ENCODE peak calls at places on chromosome X, in nine cellular contexts. K is cardiac muscle cell, M is fibroblast of lung, L is sigmoid colon, R is gastrocnemius medialis, H is pancreas, O is right lobe of liver, C is psoas muscle, S is neural progenitor cell. B is an unnamed sample.

GRCh38 chrX:41148553-41148952 is 63.3 kb downstream of the USP9X start:
- DNase-seq in K (no peak), M (peak), L (no peak), R (no peak), H (no peak), O (no peak), C (no peak), S (no peak), B (peak)

GRCh38 chrX:45517090-45517973 is 316.7 kb upstream of the DIPK2B start:
- DNase-seq in K (no peak), M (peak), L (no peak), R (no peak), H (no peak), O (no peak), C (no peak), S (no peak), B (peak)

GRCh38 chrX:147646949-147647717 is 264.6 kb upstream of the FMR1 start:
- DNase-seq in K (no peak), M (no peak), L (no peak), R (no peak), H (no peak), O (no peak), C (no peak), S (no peak), B (no peak)

GRCh38 chrX:149374751-149375150 is 130.4 kb downstream of the IDS start:
- DNase-seq in K (no peak), M (peak), L (no peak), R (no peak), H (no peak), O (no peak), C (no peak), S (no peak), B (no peak)

GRCh38 chrX:32867781-32868523 is 343.4 kb downstream of the DMD start:
- DNase-seq in K (no peak), M (no peak), L (no peak), R (no peak), H (no peak), O (no peak), C (peak), S (no peak), B (no peak)

GRCh38 chrX:70480660-70481018 is 36.0 kb downstream of the DLG3 start:
- DNase-seq in K (peak), M (peak), L (no peak), R (no peak), H (no peak), O (no peak), C (no peak), S (no peak), B (no peak)

GRCh38 chrX:8731579-8732395 is at the start of gene ANOS1:
- DNase-seq in K (peak), M (peak), L (peak), R (peak), H (peak), O (peak), C (peak), S (peak), B (peak)

GRCh38 chrX:8126092-8126491 is 45.0 kb downstream of the VCX2 start:
- DNase-seq in K (no peak), M (no peak), L (no peak), R (no peak), H (no peak), O (no peak), C (no peak), S (no peak), B (no peak)

GRCh38 chrX:56765816-56766553 is 36.9 kb downstream of the NBDY start:
- DNase-seq in K (no peak), M (no peak), L (peak), R (no peak), H (no peak), O (no peak), C (no peak), S (no peak), B (no peak)

GRCh38 chrX:103691059-103691458 is 4.6 kb upstream of the MORF4L2 start:
- DNase-seq in K (no peak), M (no peak), L (no peak), R (no peak), H (no peak), O (no peak), C (no peak), S (no peak), B (no peak)

GRCh38 chrX:44989995-44990770 is 117.2 kb downstream of the KDM6A start:
- DNase-seq in K (no peak), M (no peak), L (no peak), R (no peak), H (no peak), O (peak), C (no peak), S (no peak), B (no peak)

GRCh38 chrX:110691446-110691845 is 104.2 kb downstream of the CHRDL1 start:
- DNase-seq in K (no peak), M (peak), L (no peak), R (no peak), H (no peak), O (no peak), C (no peak), S (no peak), B (peak)

GRCh38 chrX:153578200-153578835 is 20.6 kb downstream of the CCNQ start:
- DNase-seq in K (no peak), M (no peak), L (no peak), R (no peak), H (no peak), O (no peak), C (no peak), S (peak), B (no peak)

GRCh38 chrX:140572724-140573123 is 67.9 kb upstream of the SOX3 start:
- DNase-seq in K (peak), M (peak), L (no peak), R (no peak), H (no peak), O (peak), C (no peak), S (peak), B (peak)

GRCh38 chrX:118726887-118727685 is at the start of gene IL13RA1:
- DNase-seq in K (peak), M (peak), L (peak), R (peak), H (peak), O (peak), C (peak), S (peak), B (peak)

GRCh38 chrX:131895807-131896206 is 127.3 kb upstream of the STK26 start:
- DNase-seq in K (no peak), M (no peak), L (no peak), R (no peak), H (no peak), O (no peak), C (no peak), S (no peak), B (no peak)

GRCh38 chrX:107654778-107655761 is 26.8 kb downstream of the PRPS1 start:
- DNase-seq in K (peak), M (peak), L (peak), R (no peak), H (peak), O (peak), C (peak), S (peak), B (peak)

GRCh38 chrX:135632353-135632752 is 81.1 kb upstream of the CT45A1 start:
- DNase-seq in K (no peak), M (no peak), L (no peak), R (no peak), H (no peak), O (no peak), C (no peak), S (no peak), B (no peak)

GRCh38 chrX:125150231-125150630 is 169.4 kb upstream of the TEX13C start:
- DNase-seq in K (no peak), M (peak), L (no peak), R (no peak), H (no peak), O (no peak), C (no peak), S (no peak), B (no peak)

GRCh38 chrX:71911731-71912050 is 1.0 kb downstream of the NHSL2 start:
- DNase-seq in K (peak), M (peak), L (peak), R (no peak), H (no peak), O (no peak), C (peak), S (peak), B (no peak)

GRCh38 chrX:119118780-119119395 is 8.7 kb downstream of the KIAA1210 start:
- DNase-seq in K (peak), M (peak), L (no peak), R (no peak), H (peak), O (no peak), C (peak), S (peak), B (peak)

GRCh38 chrX:108091266-108091877 is at the start of the genes ATG4A and PSMD10:
- DNase-seq in K (peak), M (peak), L (peak), R (peak), H (peak), O (peak), C (peak), S (peak), B (peak)

GRCh38 chrX:50402886-50403285 is 67.7 kb downstream of the DGKK start:
- DNase-seq in K (no peak), M (no peak), L (no peak), R (no peak), H (no peak), O (no peak), C (no peak), S (no peak), B (no peak)

GRCh38 chrX:151704023-151704663 is 8.9 kb downstream of the PRRG3 start:
- DNase-seq in K (no peak), M (peak), L (no peak), R (no peak), H (no peak), O (no peak), C (no peak), S (no peak), B (no peak)

GRCh38 chrX:150032742-150033141 is 94.5 kb upstream of the EOLA2 start:
- DNase-seq in K (no peak), M (peak), L (no peak), R (no peak), H (no peak), O (no peak), C (no peak), S (peak), B (peak)

GRCh38 chrX:130909469-130910136 is 6.6 kb upstream of the ENOX2 start:
- DNase-seq in K (no peak), M (peak), L (no peak), R (no peak), H (no peak), O (no peak), C (no peak), S (no peak), B (no peak)

GRCh38 chrX:102338162-102338561 is 91.2 kb downstream of the NXF2 start:
- DNase-seq in K (no peak), M (no peak), L (peak), R (no peak), H (no peak), O (no peak), C (no peak), S (no peak), B (no peak)

GRCh38 chrX:65644621-65645287 is 22.7 kb upstream of the MSN start:
- DNase-seq in K (no peak), M (peak), L (peak), R (peak), H (peak), O (peak), C (peak), S (no peak), B (peak)

GRCh38 chrX:13755254-13755653 is 20.7 kb downstream of the OFD1 start:
- DNase-seq in K (no peak), M (no peak), L (no peak), R (no peak), H (no peak), O (no peak), C (no peak), S (no peak), B (no peak)

GRCh38 chrX:64580035-64580434 is 184.8 kb upstream of the MTMR8 start:
- DNase-seq in K (no peak), M (no peak), L (no peak), R (no peak), H (no peak), O (no peak), C (no peak), S (peak), B (no peak)

GRCh38 chrX:103628386-103629290 is at the start of gene TCEAL1:
- DNase-seq in K (peak), M (peak), L (peak), R (peak), H (peak), O (peak), C (peak), S (peak), B (peak)

GRCh38 chrX:21926116-21926515 is 14.4 kb upstream of the SMS start:
- DNase-seq in K (no peak), M (no peak), L (no peak), R (no peak), H (no peak), O (no peak), C (no peak), S (no peak), B (no peak)
- H3K27ac ChIP-seq in K (no peak), M (peak), L (peak), R (no peak), H (peak), O (peak), C (no peak), S (no peak), B (peak)

DNA sequence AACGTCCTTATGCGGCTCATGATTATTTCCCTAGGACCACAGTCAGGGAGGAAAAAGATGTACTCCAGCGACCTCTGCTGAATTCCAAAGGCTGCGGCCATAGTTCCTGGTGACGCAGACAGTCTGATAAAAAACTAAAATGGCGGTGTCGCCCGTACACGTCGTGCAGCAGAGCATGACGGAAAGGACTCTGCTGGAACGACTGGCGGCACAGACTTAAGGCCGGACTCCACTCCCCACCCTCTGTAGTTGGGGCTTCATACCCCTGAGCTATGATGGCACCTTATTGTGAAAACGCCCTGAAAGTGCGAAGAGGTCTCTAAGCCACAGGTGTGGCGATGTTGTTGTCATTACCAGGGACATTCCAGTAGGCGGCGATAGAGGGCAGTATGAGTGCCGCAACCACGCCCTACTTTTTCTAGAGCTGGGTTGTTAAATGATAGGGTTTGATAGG is 90.0 kb upstream of the EDA2R start:
- DNase-seq in K (peak), M (peak), L (peak), R (peak), H (no peak), O (peak), C (peak), S (peak), B (peak)
- TF ChIP-seq CTCF in K (peak), M (peak), L (peak), R (peak), H (peak), O (peak), C (peak), S (peak), B (peak)

DNA sequence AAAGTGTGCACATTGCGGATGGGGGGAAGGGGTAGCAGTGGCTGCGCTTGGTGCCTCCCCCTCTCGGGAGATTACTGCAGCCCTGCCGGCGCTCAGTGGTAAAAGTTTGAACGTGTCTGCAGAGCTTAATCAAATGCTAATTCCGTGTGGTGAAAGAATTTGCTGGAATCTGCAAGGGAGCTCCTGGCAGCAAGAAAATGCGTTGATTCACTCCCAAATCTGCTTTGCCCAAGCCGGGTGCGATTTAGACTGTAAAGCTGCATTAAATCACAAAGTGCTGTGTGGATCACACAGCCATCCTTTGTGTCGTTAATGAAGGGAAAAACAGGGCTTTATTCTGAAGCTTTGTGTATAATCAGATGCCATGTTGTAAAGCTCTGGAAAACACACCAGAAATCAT is 444.1 kb downstream of the BCOR start:
- DNase-seq in K (no peak), M (peak), L (no peak), R (no peak), H (no peak), O (no peak), C (no peak), S (peak), B (no peak)
- H3K27ac ChIP-seq in K (no peak), M (no peak), L (no peak), R (no peak), H (no peak), O (no peak), C (no peak), S (peak), B (no peak)

GRCh38 chrX:18649498-18649951 is 22.4 kb downstream of the RS1 start:
- DNase-seq in K (peak), M (no peak), L (no peak), R (no peak), H (no peak), O (no peak), C (no peak), S (peak), B (no peak)
- TF ChIP-seq CTCF in K (no peak), M (no peak), L (no peak), R (no peak), H (no peak), O (no peak), C (no peak), S (no peak), B (no peak)

GRCh38 chrX:133159205-133159604 is 58.9 kb downstream of the TFDP3 start:
- DNase-seq in K (no peak), M (no peak), L (no peak), R (no peak), H (no peak), O (no peak), C (no peak), S (no peak), B (no peak)
- H3K27ac ChIP-seq in K (no peak), M (no peak), L (no peak), R (no peak), H (no peak), O (no peak), C (no peak), S (no peak), B (no peak)

DNA sequence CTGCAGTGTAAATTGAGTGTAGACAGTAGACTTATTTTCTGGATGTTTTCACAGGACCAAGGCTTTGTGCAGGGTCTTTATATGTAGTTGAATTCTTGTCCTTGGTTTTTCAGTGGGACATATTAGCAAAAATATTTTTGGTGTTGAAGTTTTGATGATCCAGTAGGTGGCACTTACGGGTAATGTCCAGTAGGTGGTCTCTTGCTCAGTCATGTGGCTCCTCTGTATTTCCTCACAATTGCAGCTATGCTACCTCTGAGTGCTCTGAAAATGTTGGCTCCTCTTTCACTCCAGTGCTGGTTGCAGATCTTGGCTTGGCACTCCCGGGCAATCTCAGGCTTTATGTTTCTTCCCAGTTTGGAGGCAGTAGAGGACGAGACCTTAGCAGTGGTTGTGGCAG is 419.8 kb upstream of the AMOT start:
- DNase-seq in K (no peak), M (no peak), L (no peak), R (no peak), H (no peak), O (no peak), C (no peak), S (peak), B (no peak)
- TF ChIP-seq CTCF in K (no peak), M (no peak), L (no peak), R (no peak), H (no peak), O (peak), C (no peak), S (peak), B (peak)

DNA sequence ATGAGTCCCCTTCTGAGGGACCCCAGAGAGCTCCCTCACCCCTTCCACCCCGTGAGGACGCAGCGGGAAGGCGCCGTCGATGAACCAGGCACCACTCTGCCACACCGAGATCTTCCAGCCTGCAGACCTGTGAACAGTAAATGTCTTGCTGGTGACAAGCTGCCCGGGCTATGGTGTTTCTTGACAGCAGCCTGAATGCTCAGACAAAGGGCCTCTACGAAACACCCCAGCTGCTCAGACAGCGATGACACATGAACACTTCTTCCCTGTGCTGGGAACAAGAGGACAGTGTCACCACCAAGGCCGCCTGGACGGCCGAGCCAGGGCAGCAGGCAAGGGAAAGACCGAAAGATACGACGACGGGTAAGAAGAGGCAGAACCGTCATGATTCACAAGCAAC is 30.6 kb upstream of the GTPBP6 start:
- DNase-seq in K (peak), M (peak), L (peak), R (no peak), H (peak), O (no peak), C (no peak), S (no peak), B (no peak)
- H3K27ac ChIP-seq in K (peak), M (no peak), L (no peak), R (no peak), H (no peak), O (no peak), C (peak), S (no peak), B (no peak)

DNA sequence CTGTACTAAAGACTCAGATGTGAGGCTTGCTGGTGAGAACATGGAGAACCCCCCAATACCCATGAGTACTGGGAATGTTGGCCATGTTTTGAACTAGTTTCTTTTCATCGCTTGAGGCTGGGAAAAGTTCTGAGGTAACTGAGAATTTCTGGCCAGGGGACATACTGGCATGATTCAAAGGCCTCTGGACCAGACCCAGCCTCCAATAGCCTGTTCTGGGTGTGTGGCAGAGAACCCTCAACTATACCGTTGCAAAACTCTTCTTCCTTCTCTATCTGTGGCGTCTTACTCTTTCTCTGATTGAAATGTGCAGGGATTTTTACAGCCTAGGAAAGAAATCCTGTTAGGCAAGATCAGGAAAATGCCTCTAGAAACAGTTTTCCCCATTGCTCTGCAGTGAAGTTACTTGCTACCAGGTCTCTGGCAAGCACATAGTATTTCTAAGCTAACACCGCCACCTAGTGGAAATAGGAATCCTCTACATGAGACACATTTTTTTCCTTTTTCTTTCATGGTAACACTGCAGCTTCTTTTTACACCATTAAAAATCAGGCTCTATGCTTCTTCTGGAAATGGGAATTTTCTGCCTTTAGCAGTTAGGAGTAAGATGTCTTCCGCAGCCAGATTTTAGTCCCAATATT is 170.7 kb upstream of the ZCCHC13 start:
- DNase-seq in K (peak), M (peak), L (no peak), R (no peak), H (no peak), O (no peak), C (no peak), S (peak), B (peak)
- TF ChIP-seq CTCF in K (peak), M (peak), L (peak), R (peak), H (peak), O (peak), C (peak), S (peak), B (peak)

DNA sequence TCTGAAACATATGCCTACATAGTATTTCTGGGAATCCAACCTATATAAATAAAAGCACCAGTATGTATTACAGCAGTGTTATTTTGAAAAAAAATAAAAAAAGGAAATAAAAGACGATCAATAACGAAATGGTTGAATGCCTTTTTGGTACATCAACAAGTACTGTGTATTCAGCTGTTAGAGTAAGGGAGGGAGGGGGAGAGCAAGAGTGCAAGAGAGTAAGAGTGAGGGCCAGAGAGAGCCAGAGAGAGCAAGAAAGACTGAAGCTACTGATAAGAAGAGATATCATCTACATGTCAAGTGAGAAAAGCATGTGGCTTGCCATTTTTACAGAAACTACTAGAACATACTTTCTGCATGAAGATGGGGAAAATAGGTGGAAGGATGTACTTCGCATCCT is 1.8 kb downstream of the SPIN4 start:
- DNase-seq in K (peak), M (no peak), L (no peak), R (no peak), H (no peak), O (no peak), C (no peak), S (no peak), B (no peak)
- H3K27ac ChIP-seq in K (no peak), M (no peak), L (no peak), R (no peak), H (no peak), O (no peak), C (no peak), S (no peak), B (no peak)

B was measured in mammary epithelial cell.